ENCODE peak calls at places on chromosomes 12 and 14, in four cellular contexts. L is left ventricle myocardium inferior, Y is AG04449, N is fibroblast of the aortic adventitia. Z is an unnamed sample.
A peak's percentile ranks its signal among the peaks of the same experiment; 100 is the strongest.

GRCh38 chr12:120453977-120454376 is 7.7 kb downstream of the GATC start:
- DNase-seq in Y (no peak), N (no peak), L (no peak), Z (no peak)

GRCh38 chr14:103530390-103530789 is 1.4 kb downstream of the TRMT61A start:
- DNase-seq in N (no peak), Y (no peak), L (no peak), Z (no peak)

GRCh38 chr14:22838631-22839041 is 2.3 kb downstream of the MMP14 start:
- DNase-seq in L (no peak), N (peak; percentile 65), Y (no peak), Z (peak; percentile 65)

GRCh38 chr14:104425763-104426691 is 153.5 kb upstream of the C14orf180 start:
- DNase-seq in N (no peak), L (no peak), Y (no peak), Z (no peak)

GRCh38 chr12:72295101-72295500 is 22.9 kb downstream of the TRHDE start:
- DNase-seq in Y (no peak), L (no peak), N (no peak), Z (no peak)

GRCh38 chr12:120358412-120359158 is 10.4 kb downstream of the MSI1 start:
- DNase-seq in Y (no peak), N (no peak), L (no peak), Z (no peak)

GRCh38 chr12:128852885-128853284 is 393 bp upstream of the GLT1D1 start:
- DNase-seq in L (no peak), Y (no peak), N (no peak), Z (no peak)

GRCh38 chr12:131784909-131785762 is 43.1 kb upstream of the MMP17 start:
- DNase-seq in L (no peak), Y (no peak), N (no peak), Z (peak; percentile 85)

GRCh38 chr12:47017041-47017713 is 62.2 kb upstream of the PCED1B start:
- DNase-seq in Y (no peak), L (no peak), N (no peak), Z (no peak)

GRCh38 chr12:94205738-94206310 is 57.4 kb downstream of the PLXNC1 start:
- DNase-seq in N (no peak), L (no peak), Y (no peak), Z (no peak)

GRCh38 chr12:27817761-27818160 is 37.7 kb upstream of the MANSC4 start:
- DNase-seq in Y (no peak), L (no peak), N (no peak), Z (no peak)

GRCh38 chr12:1056390-1056789 is 65.4 kb downstream of the ERC1 start:
- DNase-seq in Y (no peak), L (no peak), N (no peak), Z (no peak)

GRCh38 chr14:30006695-30007094 is 79.0 kb upstream of the PRKD1 start:
- DNase-seq in L (no peak), Y (no peak), N (no peak), Z (no peak)

GRCh38 chr14:29898470-29898869 is 29.2 kb downstream of the PRKD1 start:
- DNase-seq in L (no peak), N (no peak), Y (no peak), Z (no peak)

GRCh38 chr14:80867091-80867490 is 74.4 kb downstream of the CEP128 start:
- DNase-seq in N (no peak), Y (no peak), L (no peak), Z (no peak)

GRCh38 chr14:67461341-67461985 is 27.1 kb downstream of the TMEM229B start:
- DNase-seq in N (peak; percentile 60), L (no peak), Y (no peak), Z (peak; percentile 9)

GRCh38 chr12:99260597-99260996 is 387.0 kb upstream of the GARIN6 start:
- DNase-seq in N (no peak), L (no peak), Y (no peak), Z (no peak)

GRCh38 chr14:100605706-100606686 is 18.8 kb upstream of the BEGAIN start:
- DNase-seq in Y (no peak), L (no peak), N (no peak), Z (no peak)

GRCh38 chr12:57894577-57895292 is 46.6 kb upstream of the ATP23 start:
- DNase-seq in Y (no peak), L (no peak), N (no peak), Z (no peak)

GRCh38 chr12:53402871-53403270 is 20.8 kb upstream of the AMHR2 start:
- DNase-seq in N (no peak), Y (no peak), L (no peak), Z (no peak)

GRCh38 chr12:103640410-103640809 is 53.3 kb downstream of the STAB2 start:
- DNase-seq in N (no peak), L (no peak), Y (no peak), Z (no peak)

GRCh38 chr12:89345830-89346740 is 6.2 kb downstream of the DUSP6 start:
- DNase-seq in Y (no peak), N (peak; percentile 52), L (peak; percentile 45), Z (peak; percentile 73)

GRCh38 chr14:63908667-63909264 is 56.0 kb downstream of the SYNE2 start:
- DNase-seq in L (no peak), Y (no peak), N (no peak), Z (no peak)

GRCh38 chr12:104670439-104671406 is 214.0 kb downstream of the CHST11 start:
- DNase-seq in N (no peak), Y (no peak), L (no peak), Z (no peak)

GRCh38 chr12:96396914-96397313 is 3.3 kb downstream of the CDK17 start:
- DNase-seq in Y (no peak), L (no peak), N (no peak), Z (no peak)

GRCh38 chr12:5262450-5262849 is 169.5 kb upstream of the NTF3 start:
- DNase-seq in N (no peak), Y (peak; percentile 81), L (no peak), Z (peak; percentile 13)
- TF ChIP-seq CTCF in N (no peak), Y (no peak), L (no peak), Z (no peak)

GRCh38 chr12:48183876-48184548 is 568 bp downstream of the CCDC184 start:
- DNase-seq in Y (no peak), L (no peak), N (no peak), Z (no peak)

GRCh38 chr12:48182659-48183058 is 785 bp upstream of the CCDC184 start:
- DNase-seq in N (no peak), Y (no peak), L (no peak), Z (no peak)

GRCh38 chr12:48184549-48184922 is 1.1 kb downstream of the CCDC184 start:
- DNase-seq in N (no peak), Y (no peak), L (no peak), Z (no peak)

GRCh38 chr12:48185181-48185919 is 1.9 kb downstream of the CCDC184 start:
- DNase-seq in N (no peak), Y (no peak), L (no peak), Z (no peak)

DNA sequence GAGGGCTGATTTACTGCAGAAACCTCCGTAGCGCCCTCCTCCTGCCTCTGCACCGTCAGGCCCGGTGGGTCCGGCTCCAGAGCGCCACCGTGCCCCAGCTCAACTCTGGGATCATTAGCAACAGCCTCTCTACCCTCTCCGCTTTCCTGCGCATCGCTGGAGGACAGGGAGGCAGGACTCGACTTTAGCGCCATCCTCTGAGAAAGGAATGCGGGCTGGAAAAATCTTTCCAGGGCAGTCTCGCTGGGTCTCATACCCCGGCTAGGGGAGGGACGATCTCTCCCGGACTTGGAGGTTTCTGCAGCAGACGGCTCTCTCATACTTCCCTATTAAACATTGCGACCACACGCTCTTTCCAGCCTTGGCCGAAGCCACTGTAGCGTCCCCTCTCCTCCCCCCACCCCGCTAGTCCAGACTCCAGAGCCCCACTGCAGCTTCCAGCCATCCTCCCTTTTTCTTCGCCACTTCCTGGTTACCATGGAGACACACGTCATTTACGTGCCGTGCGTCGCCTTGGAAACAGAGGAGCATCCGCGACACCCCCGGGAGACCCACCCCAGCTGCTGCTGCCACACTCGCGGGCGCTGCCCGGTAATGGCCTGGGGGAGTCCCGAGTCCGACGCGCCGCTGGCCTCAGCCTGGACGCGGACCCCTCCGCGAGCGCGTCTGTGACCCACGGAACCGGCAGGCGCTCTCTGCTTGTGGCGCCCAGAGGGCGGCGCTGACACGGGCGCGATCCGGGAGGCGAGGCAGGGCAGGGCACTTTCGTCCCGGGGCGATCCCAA is at the start of gene CCDC184:
- DNase-seq in L (peak; percentile 59), Y (no peak), N (peak; percentile 76), Z (peak; percentile 66)
- H3K4me3 ChIP-seq in L (peak within 1 kb of the TSS; percentile 82), Y (peak within 1 kb of the TSS; percentile 80), N (peak within 1 kb of the TSS; percentile 81), Z (peak within 1 kb of the TSS; percentile 74)

DNA sequence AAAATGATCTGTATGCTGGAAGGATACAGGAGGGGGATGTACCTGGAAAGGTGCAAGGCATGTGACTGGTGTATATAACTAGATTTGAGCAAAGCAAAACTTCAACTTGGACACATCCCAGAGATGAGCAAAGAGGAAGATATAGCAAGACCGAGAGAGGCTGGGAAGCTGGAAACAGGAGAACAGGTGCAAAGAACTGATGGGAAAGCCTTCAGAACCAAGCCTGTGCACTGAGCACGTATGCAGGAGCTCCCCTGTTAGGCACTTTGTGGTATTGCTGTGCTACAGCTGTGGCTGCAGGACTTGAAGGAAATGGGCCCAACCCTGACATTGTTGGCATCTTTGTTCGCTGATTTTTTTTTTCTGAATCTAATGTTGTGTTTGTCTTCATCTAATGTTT is 120.7 kb upstream of the PWP1 start:
- DNase-seq in L (no peak), Y (no peak), N (peak; percentile 39), Z (peak; percentile 27)
- TF ChIP-seq CTCF in L (peak; percentile 37), Y (peak; percentile 38), N (peak; percentile 67), Z (peak; percentile 67)

GRCh38 chr12:10128687-10129086 is 1.3 kb downstream of the CLEC7A start:
- DNase-seq in N (no peak), Y (no peak), L (no peak), Z (no peak)
- H3K4me3 ChIP-seq in N (no peak overlapping the region), Y (no peak overlapping the region), L (no peak overlapping the region), Z (no peak overlapping the region)

GRCh38 chr12:79420146-79420618 is 270.6 kb downstream of the PAWR start:
- DNase-seq in L (no peak), N (peak; percentile 97), Y (peak; percentile 93), Z (peak; percentile 92)
- TF ChIP-seq CTCF in L (peak; percentile 43), N (peak; percentile 66), Y (peak; percentile 45), Z (peak; percentile 58)

Z was measured in brain microvascular endothelial cell.